ENCODE peak calls at places on chromosomes 5 and 9, in seven cellular contexts. Y, P, C, S, A, N and T are unnamed samples.

GRCh38 chr9:135048046-135048757 is 39.3 kb upstream of the OLFM1 start:
- DNase-seq in P (no peak), N (no peak), S (no peak), Y (no peak), C (no peak), A (no peak), T (no peak)

GRCh38 chr9:19119801-19120440 is 7.4 kb downstream of the PLIN2 start:
- DNase-seq in N (no peak), S (no peak), P (no peak), A (no peak), Y (peak), C (no peak), T (no peak)

GRCh38 chr5:74490814-74491213 is 149.7 kb downstream of the ENC1 start:
- DNase-seq in Y (peak), S (no peak), A (no peak), C (no peak), P (peak), N (no peak), T (peak)

GRCh38 chr5:93891491-93892480 is 150.4 kb upstream of the POU5F2 start:
- DNase-seq in C (no peak), S (no peak), Y (no peak), A (no peak), N (no peak), P (no peak), T (no peak)

GRCh38 chr5:154356256-154356655 is 89.5 kb upstream of the SAP30L start:
- DNase-seq in C (peak), P (no peak), N (no peak), A (peak), Y (peak), S (no peak), T (no peak)

GRCh38 chr9:134575103-134575816 is 66.3 kb upstream of the COL5A1 start:
- DNase-seq in S (no peak), P (no peak), Y (no peak), C (no peak), N (no peak), A (no peak), T (no peak)

GRCh38 chr5:80835128-80835527 is 125.0 kb upstream of the RASGRF2 start:
- DNase-seq in A (no peak), S (no peak), P (no peak), Y (no peak), C (no peak), N (no peak), T (no peak)

GRCh38 chr5:132227235-132227484 is 493 bp downstream of the P4HA2 start:
- DNase-seq in Y (no peak), P (no peak), S (no peak), C (no peak), N (no peak), A (no peak), T (no peak)

GRCh38 chr9:36039696-36040095 is 3.0 kb downstream of the RECK start:
- DNase-seq in C (peak), S (no peak), P (no peak), N (no peak), A (peak), Y (no peak), T (no peak)

GRCh38 chr5:144831650-144832049 is 661.0 kb downstream of the KCTD16 start:
- DNase-seq in A (no peak), P (no peak), Y (no peak), N (no peak), S (no peak), C (no peak), T (no peak)

GRCh38 chr5:35859101-35859661 is 2.5 kb downstream of the IL7R start:
- DNase-seq in S (no peak), A (no peak), N (no peak), C (no peak), P (no peak), Y (no peak), T (no peak)

GRCh38 chr5:10469253-10470030 is 27.8 kb downstream of the ROPN1L start:
- DNase-seq in Y (peak), C (peak), A (no peak), S (no peak), N (no peak), P (no peak), T (no peak)

GRCh38 chr9:91162784-91163440 is 198.8 kb downstream of the AUH start:
- DNase-seq in Y (peak), C (no peak), N (no peak), S (peak), P (peak), A (peak), T (peak)

GRCh38 chr5:158108177-158108576 is 249.2 kb upstream of the CLINT1 start:
- DNase-seq in P (no peak), A (no peak), C (no peak), N (no peak), S (no peak), Y (no peak), T (no peak)

GRCh38 chr5:175635854-175636253 is 22.0 kb upstream of the HRH2 start:
- DNase-seq in A (no peak), Y (no peak), C (no peak), P (no peak), S (no peak), N (no peak), T (no peak)

GRCh38 chr9:33466565-33467495 is 6.9 kb downstream of the NOL6 start:
- DNase-seq in P (peak), A (peak), S (peak), Y (no peak), N (peak), C (peak), T (peak)

GRCh38 chr9:133421615-133422542 is at the start of gene ADAMTS13:
- DNase-seq in Y (peak), P (peak), N (no peak), A (peak), S (no peak), C (peak), T (peak)

GRCh38 chr9:34335376-34335775 is 6.0 kb downstream of the NUDT2 start:
- DNase-seq in P (no peak), Y (no peak), A (no peak), N (no peak), C (no peak), S (no peak), T (no peak)

GRCh38 chr9:131447148-131447547 is 53.3 kb downstream of the PRRC2B start:
- DNase-seq in P (no peak), N (no peak), Y (peak), S (no peak), A (no peak), C (peak), T (no peak)

GRCh38 chr9:131845286-131846011 is 105.6 kb upstream of the RAPGEF1 start:
- DNase-seq in C (no peak), N (no peak), Y (no peak), P (no peak), A (no peak), S (no peak), T (no peak)

GRCh38 chr5:151072234-151073025 is 8.4 kb downstream of the TNIP1 start:
- DNase-seq in Y (peak), S (no peak), N (no peak), A (peak), C (peak), P (no peak), T (no peak)

GRCh38 chr9:112443636-112444035 is 43.0 kb upstream of the KIAA1958 start:
- DNase-seq in N (no peak), A (no peak), Y (no peak), S (no peak), P (no peak), C (no peak), T (no peak)

GRCh38 chr9:137317021-137317978 is 15.2 kb upstream of the NRARP start:
- DNase-seq in P (no peak), C (no peak), Y (no peak), A (no peak), N (no peak), S (no peak), T (peak)

GRCh38 chr5:61744690-61745619 is 412.9 kb downstream of the ZSWIM6 start:
- DNase-seq in A (no peak), C (no peak), N (no peak), P (no peak), S (no peak), Y (peak), T (no peak)

GRCh38 chr9:134059188-134059641 is 8.6 kb downstream of the BRD3 start:
- DNase-seq in C (no peak), S (peak), A (no peak), P (no peak), Y (no peak), N (no peak), T (no peak)

GRCh38 chr9:32278991-32279390 is 105.5 kb upstream of the ACO1 start:
- DNase-seq in P (no peak), A (no peak), Y (no peak), S (no peak), C (no peak), N (no peak), T (no peak)
- TF ChIP-seq CTCF in P (no peak), A (no peak), Y (no peak), S (no peak), C (no peak), N (no peak), T (no peak)

GRCh38 chr9:109557481-109557880 is 59.4 kb upstream of the PTPN3 start:
- DNase-seq in C (no peak), N (no peak), P (no peak), S (no peak), Y (peak), A (no peak), T (no peak)

GRCh38 chr9:109556786-109557185 is 58.7 kb upstream of the PTPN3 start:
- DNase-seq in A (no peak), P (no peak), Y (no peak), C (no peak), S (no peak), N (no peak), T (no peak)

GRCh38 chr9:109558718-109559151 is 60.6 kb upstream of the PTPN3 start:
- DNase-seq in Y (no peak), P (no peak), N (no peak), S (no peak), C (no peak), A (no peak), T (no peak)

GRCh38 chr9:109561137-109561536 is 63.0 kb upstream of the PTPN3 start:
- DNase-seq in A (no peak), P (no peak), C (no peak), S (no peak), Y (no peak), N (no peak), T (no peak)

GRCh38 chr9:109560470-109561132 is 62.5 kb upstream of the PTPN3 start:
- DNase-seq in C (no peak), N (peak), S (no peak), Y (peak), P (no peak), A (no peak), T (no peak)
- TF ChIP-seq CTCF in C (no peak), N (no peak), S (no peak), Y (peak), P (no peak), A (no peak), T (no peak)

GRCh38 chr5:103587185-103587748 is 24.7 kb upstream of the NUDT12 start:
- DNase-seq in N (no peak), S (no peak), P (no peak), C (peak), Y (peak), A (peak), T (no peak)

DNA sequence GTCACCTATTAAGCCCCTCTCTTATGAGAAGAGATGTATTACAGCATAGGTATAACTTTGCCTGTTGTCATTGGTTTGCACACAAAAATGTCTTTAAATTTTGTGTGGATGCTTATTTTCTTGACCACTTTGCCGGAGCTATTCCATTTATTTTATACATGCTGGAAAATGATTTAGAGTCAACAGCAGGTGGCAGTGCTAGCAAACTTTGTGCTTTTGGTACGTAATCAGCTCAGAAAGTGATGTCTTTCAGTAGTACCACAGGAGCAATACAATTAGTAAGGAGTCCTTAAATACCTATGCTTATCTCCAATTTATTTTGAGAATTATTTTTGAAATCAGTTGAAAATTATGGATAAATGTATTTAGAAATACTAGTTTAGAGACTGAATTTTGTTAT is 19.8 kb upstream of the NUDT12 start:
- DNase-seq in A (peak), S (peak), C (peak), P (no peak), Y (peak), N (peak), T (no peak)
- TF ChIP-seq CTCF in A (peak), S (peak), C (peak), P (peak), Y (peak), N (peak), T (peak)

GRCh38 chr5:72842816-72843215 is 26.4 kb downstream of the TNPO1 start:
- DNase-seq in N (no peak), C (peak), A (no peak), Y (peak), P (no peak), S (no peak), T (no peak)
- TF ChIP-seq CTCF in N (no peak), C (peak), A (no peak), Y (peak), P (peak), S (no peak), T (no peak)

DNA sequence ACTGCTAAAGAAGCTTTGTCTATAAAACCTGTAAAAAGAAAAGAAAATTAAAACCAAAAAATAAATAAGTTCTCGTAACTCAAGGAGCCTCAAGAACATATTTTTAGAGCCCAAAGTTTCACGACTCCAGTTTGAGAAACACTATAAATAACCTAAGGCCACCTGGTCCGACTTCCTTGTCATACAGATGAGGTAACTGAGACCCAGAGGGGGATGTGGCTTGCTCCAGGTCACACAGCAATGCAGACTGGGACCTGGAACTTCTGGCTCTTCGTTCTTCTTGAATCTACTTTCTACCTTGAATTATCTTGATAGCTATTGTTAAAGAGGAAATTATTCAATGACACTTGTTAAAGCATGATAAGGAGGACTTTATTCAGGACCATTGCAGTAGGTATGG is 514.8 kb downstream of the CDK5RAP2 start:
- DNase-seq in C (no peak), Y (no peak), P (no peak), N (no peak), S (no peak), A (no peak), T (no peak)
- TF ChIP-seq CTCF in C (no peak), Y (no peak), P (no peak), N (no peak), S (no peak), A (no peak), T (no peak)

GRCh38 chr5:147451125-147451524 is 58.7 kb downstream of the DPYSL3 start:
- DNase-seq in S (no peak), A (no peak), C (no peak), Y (no peak), N (no peak), P (no peak), T (no peak)

GRCh38 chr5:147452137-147452838 is 57.6 kb downstream of the DPYSL3 start:
- DNase-seq in N (no peak), Y (no peak), C (no peak), A (no peak), P (no peak), S (no peak), T (no peak)

GRCh38 chr5:147453901-147454814 is 55.7 kb downstream of the DPYSL3 start:
- DNase-seq in N (peak), C (peak), S (peak), Y (peak), A (peak), P (peak), T (peak)

GRCh38 chr5:147448766-147449165 is 61.1 kb downstream of the DPYSL3 start:
- DNase-seq in N (no peak), S (no peak), C (no peak), A (peak), Y (no peak), P (no peak), T (no peak)

DNA sequence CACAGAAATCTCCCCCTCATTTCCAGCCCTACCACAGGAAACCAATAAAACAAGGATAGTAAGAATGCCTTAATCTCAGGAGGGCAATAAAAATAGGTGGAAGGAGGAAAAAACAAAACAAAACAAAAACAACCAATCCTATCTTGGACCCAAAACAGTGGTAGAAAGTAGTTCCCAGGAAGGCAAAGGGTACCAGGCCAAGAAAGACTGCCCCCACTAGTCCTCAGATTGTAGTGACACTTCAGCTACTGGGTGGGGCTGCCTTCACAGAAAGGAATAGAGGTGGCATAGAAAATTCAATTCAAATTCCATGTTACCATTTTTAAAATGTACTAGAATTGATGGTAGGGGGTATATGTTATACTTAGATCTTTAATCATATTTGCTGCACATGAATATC is 59.3 kb downstream of the DPYSL3 start:
- DNase-seq in Y (no peak), P (no peak), C (no peak), S (no peak), N (no peak), A (no peak), T (no peak)
- TF ChIP-seq CTCF in Y (no peak), P (no peak), C (peak), S (no peak), N (peak), A (no peak), T (no peak)

GRCh38 chr5:128083811-128084227 is 253 bp downstream of the SLC12A2 start:
- DNase-seq in P (peak), Y (peak), C (peak), N (no peak), A (peak), S (no peak), T (no peak)
- TF ChIP-seq CTCF in P (peak), Y (peak), C (no peak), N (peak), A (peak), S (peak), T (no peak)

DNA sequence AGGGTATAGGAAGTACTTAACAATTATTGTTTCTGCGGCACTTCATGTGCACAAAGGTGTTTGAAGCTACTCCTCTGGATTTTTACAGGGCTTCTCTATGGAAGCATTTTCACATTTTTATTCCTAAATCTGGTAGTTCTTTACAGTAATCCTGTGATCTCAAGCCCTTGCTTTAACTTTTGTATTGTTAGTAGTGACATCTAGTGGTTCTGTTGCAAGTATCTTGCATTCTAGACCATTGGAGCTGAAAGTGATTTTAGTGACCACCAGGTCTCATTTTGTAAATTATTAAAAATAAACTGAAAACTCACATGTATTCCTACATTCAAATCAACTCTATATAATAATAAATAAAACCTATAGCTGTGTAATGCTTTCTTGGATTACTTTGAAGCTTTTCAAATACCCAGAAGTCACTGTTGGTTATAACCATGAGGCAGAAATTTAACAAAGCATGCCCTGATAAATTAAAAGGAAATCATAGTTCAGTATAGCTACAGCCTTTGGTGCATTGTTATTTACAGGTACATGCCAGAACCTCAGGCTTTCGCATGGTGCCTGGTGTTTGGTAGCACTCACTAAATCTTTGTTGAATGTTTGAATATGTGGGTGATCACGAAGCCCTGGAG is 18.9 kb downstream of the RPS23 start:
- DNase-seq in P (peak), Y (peak), N (no peak), C (peak), A (peak), S (no peak), T (no peak)
- TF ChIP-seq CTCF in P (peak), Y (peak), N (peak), C (peak), A (peak), S (peak), T (peak)

GRCh38 chr9:83538172-83538889 is at the start of gene FRMD3:
- DNase-seq in P (peak), C (peak), N (peak), S (peak), A (peak), Y (peak), T (no peak)
- TF ChIP-seq CTCF in P (peak), C (peak), N (peak), S (peak), A (peak), Y (peak), T (no peak)

GRCh38 chr9:12819436-12820185 is 44.8 kb downstream of the LURAP1L start:
- DNase-seq in Y (no peak), C (peak), A (peak), N (no peak), S (no peak), P (peak), T (peak)
- TF ChIP-seq CTCF in Y (peak), C (peak), A (peak), N (peak), S (peak), P (peak), T (peak)